ENCODE peak calls at places on chromosome 1, in seven cellular contexts. V, K, S, Z, E, Y and H are unnamed samples.

GRCh38 chr1:159952932-159953331 is 1.1 kb downstream of the SLAMF9 start:
- DNase-seq in V (no peak), K (no peak), S (no peak), Z (no peak), E (no peak), Y (no peak), H (no peak)

GRCh38 chr1:40980453-40981121 is 1.1 kb downstream of the CTPS1 start:
- DNase-seq in V (peak; percentile 75), K (no peak), S (no peak), Z (peak; percentile 24), E (peak; percentile 21), Y (peak; percentile 38), H (no peak)

GRCh38 chr1:19037659-19038058 is 81.2 kb upstream of the IFFO2 start:
- DNase-seq in V (no peak), K (no peak), S (no peak), Z (no peak), E (no peak), Y (no peak), H (no peak)

GRCh38 chr1:214854126-214854875 is 228.2 kb upstream of the KCNK2 start:
- DNase-seq in V (no peak), K (no peak), S (no peak), Z (no peak), E (no peak), Y (no peak), H (no peak)

GRCh38 chr1:165717918-165718515 is 19.7 kb upstream of the ALDH9A1 start:
- DNase-seq in V (peak; percentile 71), K (peak; percentile 57), S (peak; percentile 15), Z (peak; percentile 52), E (peak; percentile 60), Y (peak; percentile 53), H (peak; percentile 58)

GRCh38 chr1:226052061-226052460 is 10.5 kb upstream of the H3-3A start:
- DNase-seq in V (no peak), K (no peak), S (no peak), Z (no peak), E (no peak), Y (no peak), H (no peak)

GRCh38 chr1:178374016-178374415 is 122.7 kb downstream of the CLEC20A start:
- DNase-seq in V (no peak), K (no peak), S (no peak), Z (no peak), E (no peak), Y (no peak), H (no peak)

GRCh38 chr1:100629391-100629790 is 90.2 kb upstream of the VCAM1 start:
- DNase-seq in V (no peak), K (peak; percentile 16), S (no peak), Z (no peak), E (no peak), Y (no peak), H (no peak)

GRCh38 chr1:12745992-12746323 is at the start of gene CFAP107:
- DNase-seq in V (peak; percentile 65), K (no peak), S (no peak), Z (no peak), E (no peak), Y (no peak), H (no peak)

GRCh38 chr1:89635825-89636815 is 3.2 kb downstream of the LRRC8C start:
- DNase-seq in V (no peak), K (no peak), S (no peak), Z (no peak), E (no peak), Y (peak; percentile 80), H (no peak)

GRCh38 chr1:76005755-76006154 is 68.8 kb upstream of the ST6GALNAC3 start:
- DNase-seq in V (no peak), K (no peak), S (no peak), Z (no peak), E (no peak), Y (no peak), H (no peak)

GRCh38 chr1:153563339-153563952 is 2.2 kb downstream of the S100A2 start:
- DNase-seq in V (no peak), K (no peak), S (no peak), Z (no peak), E (no peak), Y (no peak), H (no peak)

GRCh38 chr1:161989108-161989507 is 34.6 kb downstream of the OLFML2B start:
- DNase-seq in V (no peak), K (no peak), S (no peak), Z (no peak), E (no peak), Y (peak; percentile 86), H (no peak)

GRCh38 chr1:6269997-6270401 is 9.1 kb upstream of the GPR153 start:
- DNase-seq in V (no peak), K (no peak), S (no peak), Z (peak; percentile 86), E (peak; percentile 76), Y (no peak), H (no peak)

GRCh38 chr1:77282187-77282865 is 507 bp downstream of the AK5 start:
- DNase-seq in V (no peak), K (no peak), S (no peak), Z (no peak), E (no peak), Y (peak; percentile 26), H (no peak)

GRCh38 chr1:218658899-218659298 is 313.8 kb downstream of the TGFB2 start:
- DNase-seq in V (no peak), K (no peak), S (no peak), Z (no peak), E (no peak), Y (peak; percentile 96), H (no peak)

GRCh38 chr1:202130816-202131522 is 8.3 kb downstream of the GPR37L1 start:
- DNase-seq in V (no peak), K (no peak), S (no peak), Z (no peak), E (no peak), Y (no peak), H (no peak)

GRCh38 chr1:4602536-4603316 is 51.7 kb upstream of the AJAP1 start:
- DNase-seq in V (no peak), K (no peak), S (no peak), Z (no peak), E (no peak), Y (no peak), H (no peak)

GRCh38 chr1:1665815-1666251 is 7.0 kb upstream of the CDK11B start:
- DNase-seq in V (no peak), K (no peak), S (peak; percentile 29), Z (no peak), E (no peak), Y (no peak), H (no peak)

GRCh38 chr1:228376651-228377631 is 29.7 kb downstream of the TRIM11 start:
- DNase-seq in V (no peak), K (no peak), S (no peak), Z (no peak), E (no peak), Y (no peak), H (no peak)

GRCh38 chr1:41381691-41382530 is 20.7 kb downstream of the FOXO6 start:
- DNase-seq in V (no peak), K (no peak), S (no peak), Z (peak; percentile 43), E (peak; percentile 54), Y (peak; percentile 43), H (peak; percentile 50)

GRCh38 chr1:5448486-5448885 is 543.7 kb downstream of the NPHP4 start:
- DNase-seq in V (no peak), K (no peak), S (no peak), Z (no peak), E (no peak), Y (no peak), H (no peak)

GRCh38 chr1:85188530-85188929 is 12.3 kb downstream of the SYDE2 start:
- DNase-seq in V (no peak), K (no peak), S (no peak), Z (no peak), E (no peak), Y (peak; percentile 16), H (no peak)

GRCh38 chr1:31568895-31569655 is 7.2 kb upstream of the TINAGL1 start:
- DNase-seq in V (no peak), K (no peak), S (no peak), Z (peak; percentile 14), E (no peak), Y (no peak), H (no peak)

GRCh38 chr1:154821083-154821482 is 49.0 kb downstream of the KCNN3 start:
- DNase-seq in V (no peak), K (no peak), S (no peak), Z (no peak), E (no peak), Y (no peak), H (no peak)

GRCh38 chr1:201077736-201078135 is 34.5 kb downstream of the CACNA1S start:
- DNase-seq in V (no peak), K (no peak), S (no peak), Z (no peak), E (no peak), Y (no peak), H (no peak)